ENCODE peak calls at places on chromosomes 6 and 20, in eight cellular contexts. V is cardiac fibroblast; Q is activated T-helper 1 cell treated with Interleukin-2 at 50 U/mL for 16 hours; B is PC-3; M is T-helper 9 cell; X is stimulated activated CD8-positive, alpha-beta memory T cell treated with anti-CD3 and anti-CD28 coated beads, Interleukin-7, amount 100 ng/mL, for 4 hours; K is A172; S is stimulated activated CD4-positive, alpha-beta T cell treated with anti-CD3 and anti-CD28 coated beads, Interleukin-1b, Interleukin-23, amount 100 ng/mL, for 1 hour. N is an unnamed sample.
A peak's percentile ranks its signal among the peaks of the same experiment; 100 is the strongest.

GRCh38 chr20:62557425-62557824 is 81.6 kb upstream of the GATA5 start:
- DNase-seq in V (no peak), Q (no peak), B (peak; percentile 61), M (no peak), X (no peak), K (peak; percentile 72), S (no peak), N (no peak)

GRCh38 chr6:1312444-1313363 is 806 bp downstream of the FOXQ1 start:
- DNase-seq in V (no peak), Q (no peak), B (no peak), M (no peak), X (no peak), K (no peak), S (no peak), N (no peak)

GRCh38 chr6:127013865-127014264 is 104.6 kb upstream of the RSPO3 start:
- DNase-seq in V (no peak), Q (no peak), B (no peak), M (no peak), X (no peak), K (no peak), S (no peak), N (no peak)

GRCh38 chr20:37228656-37229055 is 33.0 kb downstream of the GHRH start:
- DNase-seq in V (no peak), Q (no peak), B (no peak), M (no peak), X (no peak), K (no peak), S (no peak), N (no peak)

GRCh38 chr6:47097092-47097945 is 55.2 kb upstream of the ADGRF1 start:
- DNase-seq in V (peak; percentile 91), Q (no peak), B (peak; percentile 88), M (no peak), X (no peak), K (peak; percentile 73), S (no peak), N (peak; percentile 63)

GRCh38 chr6:82866446-82866845 is 199.2 kb downstream of the UBE3D start:
- DNase-seq in V (no peak), Q (no peak), B (no peak), M (no peak), X (no peak), K (no peak), S (no peak), N (no peak)

GRCh38 chr20:31666258-31667042 is 28.7 kb downstream of the COX4I2 start:
- DNase-seq in V (no peak), Q (no peak), B (no peak), M (no peak), X (peak; percentile 27), K (no peak), S (no peak), N (peak; percentile 82)

GRCh38 chr6:91704531-91704930 is 1117.7 kb upstream of the MAP3K7 start:
- DNase-seq in V (peak; percentile 13), Q (no peak), B (peak; percentile 65), M (no peak), X (no peak), K (peak; percentile 47), S (no peak), N (no peak)

GRCh38 chr6:139967497-139967896 is 593.0 kb upstream of the CITED2 start:
- DNase-seq in V (peak; percentile 70), Q (no peak), B (no peak), M (no peak), X (no peak), K (no peak), S (no peak), N (no peak)

GRCh38 chr6:54008589-54008988 is 102.7 kb upstream of the MLIP start:
- DNase-seq in V (no peak), Q (no peak), B (no peak), M (no peak), X (no peak), K (no peak), S (no peak), N (no peak)